ENCODE peak calls at places on chromosomes 2 and 18, in ten cellular contexts. M, G, J, P, I, C, Q, W, B and Z are unnamed samples.

GRCh38 chr2:189555243-189555642 is 25.3 kb downstream of the SLC40A1 start:
- DNase-seq in J (no peak), C (no peak), G (no peak), W (no peak), P (no peak), I (no peak), M (no peak), B (peak), Q (no peak), Z (no peak)

GRCh38 chr2:46720592-46721185 is 194.9 kb downstream of the MCFD2 start:
- DNase-seq in Q (no peak), P (no peak), B (no peak), J (no peak), M (no peak), C (peak), W (no peak), G (no peak), I (no peak), Z (no peak)

GRCh38 chr2:75344146-75344545 is 144.8 kb upstream of the TACR1 start:
- DNase-seq in M (no peak), W (no peak), I (no peak), G (no peak), B (no peak), C (no peak), Q (no peak), P (no peak), J (no peak), Z (no peak)

GRCh38 chr2:6866239-6866745 is 585 bp upstream of the CMPK2 start:
- DNase-seq in I (peak), C (peak), J (no peak), W (no peak), B (peak), Q (peak), G (peak), M (no peak), P (peak), Z (peak)

GRCh38 chr2:76391663-76392062 is 680.9 kb upstream of the GCFC2 start:
- DNase-seq in J (no peak), W (no peak), P (no peak), C (no peak), Q (no peak), M (no peak), G (no peak), I (peak), B (no peak), Z (no peak)

GRCh38 chr2:3265981-3266726 is 111.5 kb downstream of the EIPR1 start:
- DNase-seq in W (no peak), M (no peak), C (no peak), J (no peak), B (no peak), G (no peak), P (peak), I (no peak), Q (no peak), Z (no peak)

GRCh38 chr2:191625016-191625415 is 52.9 kb upstream of the NABP1 start:
- DNase-seq in M (no peak), J (no peak), P (peak), G (peak), I (peak), Q (no peak), B (no peak), W (no peak), C (no peak), Z (no peak)

GRCh38 chr2:221844966-221845365 is 272.9 kb upstream of the EPHA4 start:
- DNase-seq in P (no peak), C (no peak), W (no peak), G (no peak), I (no peak), M (no peak), Q (no peak), J (no peak), B (no peak), Z (no peak)

GRCh38 chr2:10297950-10298349 is 4.8 kb upstream of the HPCAL1 start:
- DNase-seq in I (peak), C (peak), P (no peak), W (peak), Q (peak), J (peak), B (no peak), M (no peak), G (peak), Z (no peak)

GRCh38 chr2:239182981-239183791 is 217.6 kb downstream of the HDAC4 start:
- DNase-seq in B (no peak), I (no peak), M (peak), W (no peak), P (peak), Q (peak), C (no peak), G (no peak), J (no peak), Z (no peak)

GRCh38 chr2:216877085-216877484 is 17.2 kb upstream of the TNP1 start:
- DNase-seq in Q (no peak), W (no peak), I (no peak), J (no peak), G (peak), B (no peak), C (peak), M (no peak), P (no peak), Z (no peak)

GRCh38 chr18:47817017-47817911 is 113.2 kb downstream of the SMAD2 start:
- DNase-seq in W (no peak), C (peak), I (no peak), Q (no peak), M (no peak), P (no peak), G (no peak), B (no peak), J (no peak), Z (no peak)

GRCh38 chr2:41966920-41967319 is 80.9 kb upstream of the PKDCC start:
- DNase-seq in B (no peak), J (no peak), C (no peak), Q (no peak), P (no peak), W (no peak), G (peak), I (peak), M (no peak), Z (no peak)

GRCh38 chr2:187377335-187377734 is 70.7 kb downstream of the CALCRL start:
- DNase-seq in G (no peak), B (no peak), P (no peak), J (no peak), C (no peak), M (no peak), I (no peak), W (no peak), Q (no peak), Z (no peak)

GRCh38 chr2:241720099-241720498 is 14.3 kb upstream of the D2HGDH start:
- DNase-seq in B (no peak), J (no peak), Q (no peak), C (no peak), W (no peak), M (no peak), P (no peak), G (no peak), I (no peak), Z (no peak)

GRCh38 chr2:6946722-6947121 is 29.5 kb downstream of the RNF144A start:
- DNase-seq in W (no peak), C (peak), G (peak), Q (no peak), B (no peak), M (no peak), P (no peak), I (no peak), J (no peak), Z (no peak)

DNA sequence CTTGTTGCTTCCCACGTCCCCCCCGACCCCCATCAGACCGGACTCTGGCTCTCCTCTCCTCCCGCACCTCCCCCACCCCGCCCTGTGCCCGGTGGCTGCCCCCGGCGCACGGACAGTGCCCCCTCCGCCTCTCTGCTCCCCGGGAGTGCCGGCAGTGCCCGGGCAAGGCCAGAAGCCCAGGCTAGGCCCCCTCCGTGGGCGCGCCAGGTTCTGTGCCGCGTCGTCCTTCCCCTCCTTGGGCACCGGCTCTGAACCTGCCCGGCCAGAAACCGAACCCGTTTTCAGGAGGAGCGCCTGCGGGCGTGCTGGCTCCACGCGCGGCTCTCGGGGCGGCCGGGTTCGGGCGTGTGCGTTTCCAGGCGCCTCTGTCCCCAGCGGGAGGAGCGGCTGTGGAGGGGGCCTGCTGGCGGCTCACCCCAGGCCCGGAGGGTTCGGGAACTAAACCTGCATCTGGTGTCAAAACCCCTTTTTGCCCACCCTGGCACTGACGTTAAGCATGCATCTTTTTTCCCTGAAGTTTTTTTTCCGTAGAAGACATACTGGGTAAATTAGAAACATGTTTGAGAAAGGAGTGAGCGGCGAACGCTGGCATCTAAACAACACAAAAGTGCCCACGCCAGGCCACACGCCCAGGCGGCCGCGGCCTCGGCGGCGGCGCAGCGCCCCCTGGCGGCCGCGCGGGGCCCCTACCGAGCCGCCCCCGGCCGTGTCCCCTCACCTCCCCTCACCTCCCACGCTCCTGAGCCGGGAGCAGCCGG is 123.9 kb upstream of the SLC1A4 start:
- DNase-seq in W (peak), Q (peak), P (peak), J (no peak), I (peak), C (peak), M (no peak), G (peak), B (peak), Z (peak)
- TF ChIP-seq CTCF in W (peak), Q (peak), P (peak), J (peak), I (peak), C (peak), M (peak), G (peak), B (peak), Z (peak)

GRCh38 chr18:55338955-55339662 is 248.9 kb downstream of the TCF4 start:
- DNase-seq in G (peak), B (no peak), C (peak), Q (no peak), W (no peak), M (no peak), J (no peak), P (no peak), I (no peak), Z (no peak)
- TF ChIP-seq CTCF in G (peak), B (no peak), C (peak), Q (peak), W (peak), M (no peak), J (peak), P (no peak), I (no peak), Z (no peak)

GRCh38 chr2:185202928-185203327 is 535.7 kb upstream of the FSIP2 start:
- DNase-seq in Q (no peak), J (no peak), I (no peak), G (no peak), B (no peak), C (no peak), M (no peak), P (no peak), W (no peak), Z (no peak)

GRCh38 chr2:185202416-185202815 is 536.2 kb upstream of the FSIP2 start:
- DNase-seq in C (no peak), I (no peak), W (no peak), G (no peak), P (no peak), Q (no peak), J (no peak), B (no peak), M (no peak), Z (no peak)

DNA sequence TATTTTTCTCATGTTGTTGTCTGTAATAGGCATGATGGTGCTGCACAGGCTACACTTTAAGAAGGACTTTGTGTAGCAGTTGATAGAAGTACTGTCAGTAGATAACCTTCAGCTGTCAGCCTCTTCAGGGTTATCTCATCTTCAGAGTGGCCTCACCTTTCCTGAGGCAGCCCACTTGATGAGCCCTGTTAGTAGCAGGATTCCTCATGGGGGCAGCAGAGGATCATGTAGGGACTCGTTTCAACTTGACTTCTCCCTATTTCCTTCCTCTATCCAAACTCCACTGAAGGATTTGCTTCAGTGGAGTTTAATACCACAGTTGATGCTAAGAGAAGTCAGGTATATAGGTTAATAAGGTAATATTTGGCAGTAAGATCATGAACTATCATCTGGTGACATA is 530.3 kb upstream of the FSIP2 start:
- DNase-seq in I (peak), B (peak), M (no peak), W (no peak), J (no peak), G (no peak), P (no peak), C (peak), Q (no peak), Z (no peak)
- TF ChIP-seq CTCF in I (peak), B (peak), M (no peak), W (no peak), J (no peak), G (no peak), P (no peak), C (peak), Q (no peak), Z (peak)

GRCh38 chr2:206556357-206556949 is 85.8 kb upstream of the FAM237A start:
- DNase-seq in C (peak), W (peak), G (peak), Q (no peak), P (no peak), J (peak), B (no peak), I (no peak), M (no peak), Z (peak)
- TF ChIP-seq CTCF in C (peak), W (peak), G (peak), Q (peak), P (peak), J (peak), B (peak), I (peak), M (no peak), Z (peak)

GRCh38 chr2:204024906-204025475 is 88.4 kb downstream of the ICOS start:
- DNase-seq in M (no peak), I (no peak), C (no peak), B (no peak), J (no peak), W (no peak), P (no peak), Q (no peak), G (no peak), Z (no peak)

GRCh38 chr2:204027105-204027504 is 90.5 kb downstream of the ICOS start:
- DNase-seq in P (no peak), I (no peak), Q (no peak), W (no peak), J (no peak), G (peak), B (no peak), M (no peak), C (peak), Z (peak)

GRCh38 chr2:204023088-204023487 is 86.5 kb downstream of the ICOS start:
- DNase-seq in B (no peak), Q (no peak), W (no peak), G (no peak), C (no peak), M (no peak), J (no peak), P (no peak), I (no peak), Z (no peak)

GRCh38 chr2:204024503-204024902 is 87.9 kb downstream of the ICOS start:
- DNase-seq in C (peak), W (peak), Q (no peak), B (peak), I (peak), P (no peak), G (peak), J (no peak), M (no peak), Z (no peak)

DNA sequence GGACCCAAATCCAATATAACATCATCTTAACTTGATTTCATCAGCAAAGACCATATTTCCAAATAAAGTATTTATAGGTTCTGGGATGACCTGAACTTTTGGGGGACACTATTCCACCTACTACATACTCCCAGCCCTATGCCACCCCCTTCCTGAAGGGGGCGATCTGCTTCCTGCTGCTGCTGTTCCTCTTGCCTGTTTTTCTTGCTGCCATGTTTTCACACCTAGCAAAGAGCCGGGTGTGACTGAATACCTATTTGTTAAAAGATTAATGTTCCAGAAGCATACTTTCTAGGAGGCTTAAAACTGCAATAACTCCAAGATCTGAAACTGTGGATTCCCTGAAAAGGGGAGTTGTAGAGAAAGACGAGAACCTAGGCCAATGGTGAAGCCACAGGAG is 89.7 kb downstream of the ICOS start:
- DNase-seq in B (no peak), M (no peak), J (no peak), P (no peak), G (no peak), W (no peak), I (no peak), Q (no peak), C (no peak), Z (no peak)
- TF ChIP-seq CTCF in B (peak), M (no peak), J (no peak), P (no peak), G (peak), W (peak), I (no peak), Q (no peak), C (peak), Z (peak)

GRCh38 chr2:65671670-65672069 is 239.3 kb upstream of the SPRED2 start:
- DNase-seq in P (no peak), C (no peak), I (no peak), J (no peak), Q (no peak), M (no peak), G (no peak), W (no peak), B (no peak), Z (no peak)
- TF ChIP-seq CTCF in P (no peak), C (no peak), I (no peak), J (no peak), Q (no peak), M (no peak), G (no peak), W (no peak), B (no peak), Z (no peak)

DNA sequence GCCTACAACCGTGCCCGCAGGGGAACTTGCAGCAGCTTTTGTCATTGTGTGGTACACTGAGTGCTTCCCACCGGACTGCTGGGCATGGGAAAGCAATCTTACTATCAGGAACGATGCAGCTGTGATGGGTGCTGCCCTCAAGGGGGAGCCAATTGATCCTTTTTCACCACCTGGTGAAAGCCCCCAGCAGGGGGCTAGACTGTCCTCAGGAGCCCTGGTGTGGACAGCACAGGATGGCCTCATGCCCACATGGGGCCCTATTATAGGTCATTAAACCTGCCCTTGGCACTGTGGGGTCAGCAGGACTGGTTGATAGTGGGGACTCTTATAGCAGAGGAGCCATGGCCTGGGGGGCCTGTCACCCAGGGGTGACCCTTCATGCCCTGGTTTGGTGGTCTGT is 172.2 kb downstream of the GLI2 start:
- DNase-seq in M (no peak), W (no peak), I (no peak), G (no peak), C (no peak), Q (no peak), P (no peak), J (no peak), B (no peak), Z (no peak)
- TF ChIP-seq CTCF in M (no peak), W (peak), I (no peak), G (peak), C (peak), Q (no peak), P (no peak), J (peak), B (peak), Z (no peak)